ENCODE peak calls at places on chromosomes 2 and 18, in five cellular contexts. G, Y, K, N and W are unnamed samples.

GRCh38 chr18:25646971-25647370 is 295.0 kb upstream of the ZNF521 start:
- DNase-seq in G (peak; percentile 80), Y (no peak), K (no peak), N (no peak), W (no peak)

GRCh38 chr2:163247151-163247872 is 408.7 kb upstream of the KCNH7 start:
- DNase-seq in G (no peak), Y (no peak), K (no peak), N (no peak), W (no peak)

GRCh38 chr2:68730828-68731227 is 3.8 kb upstream of the ARHGAP25 start:
- DNase-seq in G (no peak), Y (no peak), K (peak; percentile 96), N (no peak), W (no peak)

GRCh38 chr2:168456526-168457176 is 579 bp downstream of the CERS6 start:
- DNase-seq in G (peak; percentile 29), Y (peak; percentile 89), K (no peak), N (peak; percentile 41), W (peak; percentile 63)

GRCh38 chr2:25955869-25956535 is 26.3 kb downstream of the KIF3C start:
- DNase-seq in G (no peak), Y (no peak), K (no peak), N (no peak), W (no peak)

GRCh38 chr2:33681333-33681732 is 82.2 kb upstream of the FAM98A start:
- DNase-seq in G (peak; percentile 32), Y (no peak), K (peak; percentile 27), N (no peak), W (no peak)

GRCh38 chr18:51654441-51655326 is 457.2 kb upstream of the MEX3C start:
- DNase-seq in G (no peak), Y (peak; percentile 11), K (no peak), N (peak; percentile 12), W (no peak)

GRCh38 chr2:618005-618404 is 59.2 kb downstream of the TMEM18 start:
- DNase-seq in G (no peak), Y (no peak), K (no peak), N (no peak), W (no peak)

GRCh38 chr2:236946871-236947270 is 138.8 kb upstream of the COPS8 start:
- DNase-seq in G (no peak), Y (no peak), K (no peak), N (no peak), W (no peak)

GRCh38 chr2:69565431-69565839 is 78.1 kb downstream of the AAK1 start:
- DNase-seq in G (no peak), Y (no peak), K (peak; percentile 18), N (peak; percentile 24), W (peak; percentile 73)

GRCh38 chr18:48931680-48932461 is 18.9 kb downstream of the SMAD7 start:
- DNase-seq in G (no peak), Y (no peak), K (no peak), N (peak; percentile 62), W (no peak)

GRCh38 chr2:227407601-227408089 is 19.9 kb upstream of the SCYGR1 start:
- DNase-seq in G (no peak), Y (no peak), K (no peak), N (no peak), W (no peak)

GRCh38 chr2:19484736-19485135 is 126.3 kb upstream of the OSR1 start:
- DNase-seq in G (no peak), Y (no peak), K (no peak), N (no peak), W (no peak)

GRCh38 chr2:159982842-159983785 is 79.3 kb downstream of the PLA2R1 start:
- DNase-seq in G (peak; percentile 61), Y (no peak), K (peak; percentile 1), N (no peak), W (no peak)

GRCh38 chr18:62030091-62030985 is 137.5 kb upstream of the RNF152 start:
- DNase-seq in G (peak; percentile 12), Y (no peak), K (no peak), N (no peak), W (no peak)

GRCh38 chr2:209348453-209348852 is 75.4 kb upstream of the MAP2 start:
- DNase-seq in G (no peak), Y (no peak), K (no peak), N (no peak), W (no peak)

GRCh38 chr18:44729631-44730101 is 49.0 kb downstream of the SETBP1 start:
- DNase-seq in G (peak; percentile 86), Y (no peak), K (peak; percentile 30), N (no peak), W (no peak)

GRCh38 chr2:39266906-39267434 is 23.2 kb upstream of the CDKL4 start:
- DNase-seq in G (peak; percentile 23), Y (no peak), K (no peak), N (no peak), W (no peak)

GRCh38 chr2:54432181-54433020 is 23.7 kb upstream of the SPTBN1 start:
- DNase-seq in G (peak; percentile 35), Y (no peak), K (no peak), N (no peak), W (no peak)

GRCh38 chr2:229930656-229931055 is 8.4 kb downstream of the FBXO36 start:
- DNase-seq in G (no peak), Y (no peak), K (no peak), N (no peak), W (no peak)

GRCh38 chr2:235191486-235191885 is 239.7 kb downstream of the SH3BP4 start:
- DNase-seq in G (no peak), Y (no peak), K (no peak), N (no peak), W (no peak)
- H3K4me3 ChIP-seq in G (no peak overlapping the region), Y (no peak overlapping the region), K (no peak overlapping the region), N (no peak overlapping the region), W (no peak overlapping the region)

GRCh38 chr2:21103274-21103891 is 20.4 kb upstream of the TDRD15 start:
- DNase-seq in G (no peak), Y (no peak), K (no peak), N (no peak), W (no peak)
- TF ChIP-seq CTCF in G (no peak), Y (no peak), K (no peak), N (no peak), W (no peak)

GRCh38 chr18:22607284-22607635 is 189.5 kb upstream of the CTAGE1 start:
- DNase-seq in G (no peak), Y (no peak), K (no peak), N (no peak), W (no peak)

GRCh38 chr18:22613788-22614187 is 196.1 kb upstream of the CTAGE1 start:
- DNase-seq in G (no peak), Y (no peak), K (peak; percentile 72), N (no peak), W (no peak)

GRCh38 chr18:22609642-22610041 is 191.9 kb upstream of the CTAGE1 start:
- DNase-seq in G (peak; percentile 29), Y (no peak), K (peak; percentile 24), N (no peak), W (no peak)

GRCh38 chr18:22613058-22613690 is 195.5 kb upstream of the CTAGE1 start:
- DNase-seq in G (no peak), Y (peak; percentile 18), K (no peak), N (no peak), W (no peak)
- H3K4me3 ChIP-seq in G (no peak overlapping the region), Y (no peak overlapping the region), K (peak overlapping the region; percentile 8), N (no peak overlapping the region), W (no peak overlapping the region)

DNA sequence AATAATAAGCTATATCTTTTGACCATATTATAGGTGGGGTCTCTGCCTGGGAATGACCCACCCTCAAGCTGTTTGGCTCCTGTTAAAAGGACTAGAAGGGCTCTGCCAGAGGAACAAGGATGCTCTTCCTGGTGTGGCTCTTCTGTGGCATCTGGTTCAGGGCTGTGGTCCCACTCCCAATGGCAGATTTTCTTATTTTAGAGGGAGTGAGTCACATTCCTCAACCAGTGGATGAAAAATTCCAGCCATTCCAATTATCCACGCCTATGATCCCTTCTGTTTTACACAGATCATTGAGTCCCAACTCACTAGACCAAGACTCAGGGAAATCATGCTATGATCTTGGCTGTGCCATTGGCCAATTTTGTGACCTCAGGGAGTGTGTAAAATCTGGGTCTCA is 120.0 kb downstream of the PARD3B start:
- DNase-seq in G (peak; percentile 75), Y (no peak), K (peak; percentile 55), N (no peak), W (peak; percentile 45)
- TF ChIP-seq CTCF in G (no peak), Y (no peak), K (no peak), N (no peak), W (no peak)

DNA sequence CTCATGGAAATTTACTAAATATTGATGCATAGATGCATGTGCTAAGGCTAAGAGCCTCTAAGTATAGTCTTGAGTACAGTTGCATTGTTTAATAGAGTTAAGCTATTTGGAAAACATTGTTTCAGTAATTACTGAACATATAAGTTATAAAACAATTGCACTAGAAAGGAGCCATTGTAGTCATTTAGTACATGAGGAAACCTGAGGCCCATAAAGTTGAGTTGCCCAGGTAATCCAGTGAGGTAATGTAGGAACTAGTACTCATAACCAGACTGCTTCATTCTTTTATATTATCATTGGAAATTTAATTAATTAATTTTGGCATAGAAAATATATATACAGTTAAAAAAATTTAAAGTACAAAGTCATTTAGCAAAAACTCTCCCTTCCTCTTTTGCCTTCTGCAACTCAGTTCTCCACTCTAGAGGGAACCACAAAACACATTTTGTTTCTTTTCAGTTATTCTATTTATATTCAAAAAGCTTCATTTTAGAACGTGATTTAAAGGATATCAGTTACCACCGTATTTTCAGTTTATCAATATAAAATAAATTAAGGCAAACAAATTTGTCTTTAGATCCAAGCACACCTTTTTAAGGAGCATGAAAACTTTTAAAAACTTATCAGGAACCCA is 27.8 kb upstream of the TBR1 start:
- DNase-seq in G (no peak), Y (no peak), K (no peak), N (no peak), W (no peak)
- H3K4me3 ChIP-seq in G (no peak overlapping the region), Y (no peak overlapping the region), K (no peak overlapping the region), N (no peak overlapping the region), W (no peak overlapping the region)

DNA sequence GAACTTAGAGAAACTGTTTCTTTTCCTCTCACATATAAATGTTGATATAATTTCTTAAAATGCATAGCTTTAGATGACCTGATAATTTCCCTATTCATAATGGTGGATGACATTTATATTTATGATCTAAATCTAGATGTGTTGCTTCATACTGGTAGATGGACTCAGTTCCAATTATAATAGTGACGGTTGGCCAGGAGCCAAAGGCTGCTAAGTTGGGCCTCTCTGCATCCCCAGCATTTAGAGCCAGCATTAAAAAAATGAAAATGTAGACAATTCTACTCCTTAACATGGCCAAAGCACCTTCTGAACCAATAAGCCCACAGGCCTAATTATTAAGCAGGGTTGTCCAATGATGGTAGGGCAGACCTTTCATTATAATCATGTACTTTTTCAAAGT is 2016.4 kb upstream of the PIK3C3 start:
- DNase-seq in G (no peak), Y (no peak), K (no peak), N (no peak), W (no peak)
- TF ChIP-seq CTCF in G (no peak), Y (no peak), K (no peak), N (no peak), W (no peak)

DNA sequence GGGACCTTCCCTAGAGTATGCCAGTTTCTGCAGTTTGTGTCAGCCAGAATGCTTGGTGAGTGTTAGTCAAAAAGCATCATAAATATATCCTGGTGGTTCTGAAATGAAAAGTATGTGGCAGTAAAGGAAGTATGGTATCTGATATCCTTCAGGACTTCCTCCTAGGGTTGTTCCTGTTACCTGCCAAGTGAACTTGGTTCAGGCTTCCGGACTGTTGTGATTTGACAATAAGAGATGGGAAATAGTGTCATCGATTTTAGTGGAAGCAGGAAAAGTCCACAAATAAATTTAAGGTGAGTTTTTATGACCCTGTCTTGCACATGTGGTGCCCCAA is 2.0 kb downstream of the TANC1 start:
- DNase-seq in G (no peak), Y (no peak), K (no peak), N (no peak), W (no peak)
- H3K4me3 ChIP-seq in G (peak overlapping the region; percentile 93), Y (no peak overlapping the region), K (peak overlapping the region; percentile 89), N (peak overlapping the region; percentile 74), W (peak overlapping the region; percentile 90)